ENCODE peak calls at places on chromosome 18, in nine cellular contexts. W is Daoy; Z is CD4-positive, alpha-beta T cell; C is LoVo; S is GM23338; O is hypothalamus; M is SW480; F is stimulated activated CD8-positive, alpha-beta memory T cell treated with anti-CD3 and anti-CD28 coated beads, Interleukin-7, amount 100 ng/mL, for 24 hours; E is HTR-8/SVneo. H is an unnamed sample.

GRCh38 chr18:13657974-13658373 is 68.4 kb downstream of the FAM210A start:
- DNase-seq in C (no peak), F (no peak), M (no peak), O (no peak), W (no peak), S (no peak), Z (no peak), E (no peak), H (no peak)

GRCh38 chr18:55247032-55247431 is 287.8 kb upstream of the CCDC68 start:
- DNase-seq in M (peak), S (no peak), E (no peak), F (no peak), Z (no peak), W (no peak), C (peak), O (no peak), H (no peak)

GRCh38 chr18:71398530-71398929 is 1109.7 kb downstream of the SOCS6 start:
- DNase-seq in M (peak), Z (no peak), S (peak), O (peak), W (no peak), E (no peak), C (no peak), F (no peak), H (peak)

GRCh38 chr18:37294951-37295350 is 270.6 kb downstream of the CELF4 start:
- DNase-seq in C (no peak), O (no peak), F (no peak), M (no peak), S (peak), E (peak), Z (no peak), W (peak), H (peak)

GRCh38 chr18:10041180-10041579 is 127.4 kb downstream of the VAPA start:
- DNase-seq in S (no peak), O (no peak), F (no peak), M (no peak), W (no peak), Z (no peak), E (no peak), C (no peak), H (peak)

GRCh38 chr18:23422751-23423418 is 30.2 kb upstream of the RIOK3 start:
- DNase-seq in O (no peak), Z (no peak), S (no peak), C (peak), F (no peak), M (peak), W (peak), E (peak), H (peak)

GRCh38 chr18:43265465-43265864 is 11.8 kb downstream of the SYT4 start:
- DNase-seq in F (no peak), O (no peak), M (no peak), S (no peak), W (no peak), C (no peak), E (no peak), Z (no peak), H (no peak)

GRCh38 chr18:45828917-45829811 is 3.7 kb downstream of the SIGLEC15 start:
- DNase-seq in C (peak), M (peak), Z (no peak), S (no peak), O (no peak), E (no peak), F (no peak), W (no peak), H (peak)

GRCh38 chr18:1917141-1917540 is 654.2 kb downstream of the METTL4 start:
- DNase-seq in M (no peak), C (no peak), S (no peak), E (no peak), F (no peak), Z (no peak), W (no peak), O (no peak), H (no peak)

GRCh38 chr18:53682796-53683195 is 541.7 kb downstream of the MBD2 start:
- DNase-seq in F (no peak), M (no peak), Z (no peak), O (no peak), E (no peak), W (no peak), C (no peak), S (no peak), H (no peak)

GRCh38 chr18:3498705-3499451 is 48.9 kb downstream of the TGIF1 start:
- DNase-seq in E (no peak), F (no peak), M (peak), S (peak), Z (no peak), W (peak), O (peak), C (no peak), H (peak)

GRCh38 chr18:78979058-78979680 is 449 bp upstream of the SALL3 start:
- DNase-seq in C (no peak), M (no peak), F (no peak), S (peak), Z (no peak), W (peak), E (no peak), O (peak), H (peak)

GRCh38 chr18:10702196-10702595 is 176.4 kb downstream of the NAPG start:
- DNase-seq in F (no peak), C (no peak), O (no peak), E (no peak), S (no peak), Z (no peak), M (no peak), W (no peak), H (no peak)

GRCh38 chr18:49754866-49755265 is 58.5 kb downstream of the ACAA2 start:
- DNase-seq in W (no peak), Z (no peak), F (no peak), S (no peak), O (no peak), C (no peak), E (no peak), M (no peak), H (no peak)

GRCh38 chr18:55089595-55089994 is 130.3 kb upstream of the CCDC68 start:
- DNase-seq in C (no peak), Z (no peak), W (no peak), E (no peak), F (no peak), O (no peak), M (no peak), S (no peak), H (no peak)

GRCh38 chr18:36294031-36294430 is 3.5 kb upstream of the FHOD3 start:
- DNase-seq in W (no peak), O (no peak), F (no peak), C (no peak), M (no peak), E (no peak), S (no peak), Z (no peak), H (no peak)

GRCh38 chr18:40380657-40381441 is 1574.2 kb upstream of the PIK3C3 start:
- DNase-seq in M (no peak), C (no peak), F (no peak), S (no peak), Z (no peak), W (no peak), O (no peak), E (no peak), H (no peak)

GRCh38 chr18:12359515-12359927 is 17.5 kb downstream of the AFG3L2 start:
- DNase-seq in F (no peak), S (no peak), Z (no peak), W (no peak), O (no peak), M (no peak), E (no peak), C (peak), H (no peak)

GRCh38 chr18:44668280-44668975 is 12.3 kb upstream of the SETBP1 start:
- DNase-seq in W (no peak), S (no peak), E (no peak), F (no peak), C (no peak), O (no peak), M (no peak), Z (no peak), H (no peak)

GRCh38 chr18:30457156-30457555 is 585.4 kb downstream of the DSC3 start:
- DNase-seq in E (no peak), M (no peak), C (no peak), S (no peak), Z (no peak), W (no peak), F (no peak), O (no peak), H (no peak)

GRCh38 chr18:9094307-9095226 is 7.9 kb upstream of the NDUFV2 start:
- DNase-seq in W (no peak), C (no peak), O (no peak), Z (no peak), M (no peak), E (no peak), F (no peak), S (no peak), H (no peak)

GRCh38 chr18:61333746-61334490 is 688 bp downstream of the CDH20 start:
- DNase-seq in C (no peak), O (peak), E (no peak), S (peak), Z (no peak), M (no peak), F (no peak), W (peak), H (peak)

GRCh38 chr18:11811009-11811408 is 40.2 kb upstream of the CHMP1B start:
- DNase-seq in E (no peak), Z (no peak), S (no peak), F (no peak), O (no peak), M (no peak), W (no peak), C (no peak), H (no peak)

GRCh38 chr18:63892544-63892943 is 5.0 kb downstream of the SERPINB2 start:
- DNase-seq in O (no peak), M (no peak), C (no peak), W (no peak), Z (no peak), E (no peak), S (no peak), F (no peak), H (no peak)

H was measured in NCI-H69.